ENCODE peak calls at places on chromosomes 11 and 22, in four cellular contexts. H is pancreas, A is immature natural killer cell, B is posterior vena cava. N is an unnamed sample.

GRCh38 chr22:48318575-48319320 is 1508.9 kb downstream of the BRD1 start:
- DNase-seq in B (peak), A (no peak), H (no peak), N (no peak)

GRCh38 chr11:126561327-126561893 is 205.9 kb downstream of the ST3GAL4 start:
- DNase-seq in A (no peak), B (no peak), H (peak), N (peak)

GRCh38 chr11:35387341-35387982 is 31.9 kb downstream of the SLC1A2 start:
- DNase-seq in H (no peak), A (no peak), B (no peak), N (peak)

GRCh38 chr11:75320643-75321042 is 30.8 kb downstream of the ARRB1 start:
- DNase-seq in B (no peak), A (no peak), H (no peak), N (no peak)

GRCh38 chr11:665062-665706 is 28.1 kb downstream of the DRD4 start:
- DNase-seq in B (no peak), H (no peak), A (no peak), N (no peak)

GRCh38 chr11:48122656-48123055 is 94.0 kb upstream of the OR4B1 start:
- DNase-seq in A (no peak), H (no peak), B (no peak), N (no peak)

GRCh38 chr11:61832758-61833157 is 4.7 kb downstream of the FADS2 start:
- DNase-seq in A (no peak), B (peak), H (peak), N (no peak)

GRCh38 chr11:12564012-12564411 is 110.2 kb upstream of the TEAD1 start:
- DNase-seq in B (no peak), A (no peak), H (no peak), N (no peak)

GRCh38 chr11:76162336-76163288 is 43.7 kb downstream of the WNT11 start:
- DNase-seq in H (no peak), A (no peak), B (peak), N (no peak)

GRCh38 chr22:45510376-45511232 is 7.9 kb downstream of the FBLN1 start:
- DNase-seq in B (no peak), A (no peak), H (no peak), N (no peak)

GRCh38 chr22:24952837-24953293 is 349 bp downstream of the KIAA1671 start:
- DNase-seq in H (peak), B (peak), A (no peak), N (peak)

GRCh38 chr22:50161508-50162390 is 8.8 kb upstream of the PANX2 start:
- DNase-seq in B (no peak), A (no peak), H (no peak), N (no peak)

GRCh38 chr11:12552677-12553076 is 121.5 kb upstream of the TEAD1 start:
- DNase-seq in B (no peak), H (no peak), A (no peak), N (peak)

GRCh38 chr11:115670538-115671200 is 166.5 kb upstream of the CADM1 start:
- DNase-seq in B (no peak), H (no peak), A (no peak), N (no peak)

GRCh38 chr11:3181722-3182461 is 16.8 kb upstream of the OSBPL5 start:
- DNase-seq in H (no peak), A (no peak), B (peak), N (no peak)

GRCh38 chr11:79404325-79404724 is 36.5 kb downstream of the TENM4 start:
- DNase-seq in A (no peak), B (no peak), H (no peak), N (peak)

GRCh38 chr11:123219066-123219697 is 24.1 kb upstream of the CLMP start:
- DNase-seq in A (no peak), H (no peak), B (no peak), N (no peak)

GRCh38 chr11:77003954-77004353 is 30.2 kb upstream of the B3GNT6 start:
- DNase-seq in B (no peak), H (no peak), A (no peak), N (no peak)

GRCh38 chr11:118938491-118939411 is 13.0 kb upstream of the BCL9L start:
- DNase-seq in B (no peak), A (no peak), H (no peak), N (peak)

GRCh38 chr11:2202900-2203439 is 31.4 kb upstream of the TH start:
- DNase-seq in A (no peak), B (peak), H (no peak), N (no peak)

GRCh38 chr11:7167976-7168740 is 79.4 kb downstream of the RBMXL2 start:
- DNase-seq in A (no peak), B (no peak), H (no peak), N (no peak)

GRCh38 chr11:48094643-48095339 is 114.4 kb downstream of the PTPRJ start:
- DNase-seq in A (no peak), H (no peak), B (no peak), N (no peak)

GRCh38 chr11:20364412-20364792 is 888 bp downstream of the HTATIP2 start:
- DNase-seq in H (peak), B (no peak), A (no peak), N (no peak)

GRCh38 chr22:40635008-40635939 is 1.2 kb downstream of the MRTFA start:
- DNase-seq in B (no peak), A (no peak), H (no peak), N (peak)

GRCh38 chr11:7965386-7965785 is at the start of gene NLRP10:
- DNase-seq in B (no peak), H (no peak), A (no peak), N (no peak)

GRCh38 chr11:35605691-35606090 is 12.6 kb upstream of the FJX1 start:
- DNase-seq in B (no peak), H (no peak), A (no peak), N (peak)

GRCh38 chr11:96314326-96315050 is 28.5 kb downstream of the MAML2 start:
- DNase-seq in B (no peak), A (peak), H (no peak), N (peak)

GRCh38 chr22:40332319-40332781 is 13.9 kb upstream of the ADSL start:
- DNase-seq in A (no peak), H (no peak), B (no peak), N (peak)